ENCODE peak calls at places on chromosomes 2 and 18, in nine cellular contexts. T, M, I, N, V, R, S, G and A are unnamed samples.

GRCh38 chr2:54598347-54599325 is 124.8 kb upstream of the EML6 start:
- DNase-seq in T (no peak), M (no peak), I (no peak), N (no peak), V (no peak), R (no peak), S (peak; percentile 47), G (no peak), A (no peak)

GRCh38 chr2:214902273-214902672 is 92.8 kb upstream of the BARD1 start:
- DNase-seq in T (no peak), M (no peak), I (no peak), N (no peak), V (no peak), R (no peak), S (no peak), G (no peak), A (no peak)

GRCh38 chr2:205675861-205676516 is 6.3 kb upstream of the NRP2 start:
- DNase-seq in T (no peak), M (no peak), I (peak; percentile 60), N (no peak), V (no peak), R (peak; percentile 22), S (peak; percentile 85), G (no peak), A (no peak)

GRCh38 chr2:224843141-224843540 is 127.0 kb upstream of the CCDC195 start:
- DNase-seq in T (no peak), M (no peak), I (no peak), N (no peak), V (no peak), R (no peak), S (peak; percentile 68), G (no peak), A (no peak)

GRCh38 chr2:24022324-24022974 is 12.6 kb downstream of the MFSD2B start:
- DNase-seq in T (no peak), M (no peak), I (peak; percentile 79), N (no peak), V (no peak), R (no peak), S (no peak), G (no peak), A (no peak)

GRCh38 chr18:11029021-11029420 is 120.3 kb downstream of the PIEZO2 start:
- DNase-seq in T (no peak), M (no peak), I (no peak), N (no peak), V (no peak), R (no peak), S (no peak), G (no peak), A (no peak)

GRCh38 chr2:230602562-230603230 is 109.9 kb upstream of the CAB39 start:
- DNase-seq in T (no peak), M (no peak), I (no peak), N (peak; percentile 51), V (no peak), R (no peak), S (no peak), G (no peak), A (no peak)

GRCh38 chr2:133773862-133774674 is 205.8 kb upstream of the NCKAP5 start:
- DNase-seq in T (peak; percentile 32), M (no peak), I (no peak), N (no peak), V (no peak), R (no peak), S (no peak), G (no peak), A (peak; percentile 47)

GRCh38 chr2:111118455-111119003 is 2.2 kb upstream of the BCL2L11 start:
- DNase-seq in T (no peak), M (no peak), I (no peak), N (no peak), V (no peak), R (no peak), S (no peak), G (no peak), A (peak; percentile 88)

GRCh38 chr2:28325567-28326468 is 66.8 kb upstream of the FOSL2 start:
- DNase-seq in T (no peak), M (no peak), I (no peak), N (no peak), V (no peak), R (no peak), S (no peak), G (no peak), A (no peak)

GRCh38 chr2:175903384-175903936 is 98.6 kb downstream of the LNPK start:
- DNase-seq in T (no peak), M (no peak), I (no peak), N (no peak), V (no peak), R (no peak), S (no peak), G (no peak), A (no peak)

GRCh38 chr18:37019157-37019571 is 190.2 kb downstream of the KIAA1328 start:
- DNase-seq in T (no peak), M (peak; percentile 13), I (peak; percentile 27), N (no peak), V (no peak), R (peak; percentile 28), S (peak; percentile 11), G (no peak), A (no peak)
- TF ChIP-seq CTCF in T (no peak), M (peak; percentile 53), I (peak; percentile 68), N (peak; percentile 32), V (peak; percentile 35), R (peak; percentile 45), S (no peak), G (no peak), A (no peak)

GRCh38 chr2:1800716-1801388 is 56.5 kb upstream of the PXDN start:
- DNase-seq in T (no peak), M (no peak), I (no peak), N (no peak), V (no peak), R (no peak), S (no peak), G (no peak), A (no peak)

GRCh38 chr2:1800306-1800705 is 56.0 kb upstream of the PXDN start:
- DNase-seq in T (no peak), M (no peak), I (no peak), N (no peak), V (no peak), R (no peak), S (no peak), G (no peak), A (no peak)

GRCh38 chr2:1799174-1799573 is 54.9 kb upstream of the PXDN start:
- DNase-seq in T (no peak), M (no peak), I (no peak), N (no peak), V (no peak), R (no peak), S (no peak), G (no peak), A (no peak)

GRCh38 chr2:1796581-1796930 is 52.2 kb upstream of the PXDN start:
- DNase-seq in T (no peak), M (no peak), I (no peak), N (no peak), V (no peak), R (no peak), S (no peak), G (no peak), A (no peak)

DNA sequence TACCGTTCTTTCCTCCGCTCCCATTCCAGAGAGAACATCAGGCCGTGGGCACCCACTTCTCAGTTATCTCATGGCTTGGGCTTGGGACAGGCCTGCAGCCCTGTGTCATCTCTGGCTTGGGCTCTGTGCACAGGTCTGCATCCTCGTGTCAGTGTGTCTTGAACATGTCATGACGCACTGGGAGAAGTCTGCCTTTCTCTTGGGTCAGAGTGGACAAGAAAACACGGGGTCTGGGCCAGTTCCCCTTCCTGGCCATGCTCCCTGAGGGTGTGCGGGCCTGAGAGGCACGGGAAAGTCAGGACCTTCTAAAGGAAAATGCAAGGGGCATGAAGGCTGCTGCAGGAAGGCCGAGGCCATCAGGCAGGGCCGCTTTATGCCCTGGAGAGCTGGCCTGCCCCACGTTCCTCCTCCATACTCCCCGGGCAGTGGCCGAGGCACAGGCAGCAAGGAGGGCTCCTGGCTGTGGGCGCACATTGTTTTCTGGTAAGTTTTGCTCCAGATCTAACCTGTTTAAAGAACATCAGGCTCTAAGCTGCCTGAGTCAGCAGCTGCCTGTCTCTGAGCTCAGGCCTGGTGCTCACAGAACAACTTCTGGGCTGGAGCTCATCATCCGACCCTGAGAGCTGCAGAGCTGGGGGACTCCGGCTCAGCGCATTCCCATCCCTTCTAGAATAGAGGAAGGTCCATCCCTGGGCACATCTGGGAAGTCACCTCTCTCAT is 54.3 kb upstream of the PXDN start:
- DNase-seq in T (no peak), M (no peak), I (no peak), N (no peak), V (no peak), R (no peak), S (no peak), G (no peak), A (no peak)
- H3K4me3 ChIP-seq in T (no peak overlapping the region), M (no peak overlapping the region), I (no peak overlapping the region), N (no peak overlapping the region), V (peak overlapping the region; percentile 14), R (no peak overlapping the region), S (no peak overlapping the region), G (no peak overlapping the region), A (no peak overlapping the region)

GRCh38 chr2:10129490-10129889 is 7.0 kb downstream of the RRM2 start:
- DNase-seq in T (no peak), M (no peak), I (no peak), N (no peak), V (no peak), R (no peak), S (no peak), G (no peak), A (no peak)

GRCh38 chr2:10133007-10133647 is 10.6 kb downstream of the RRM2 start:
- DNase-seq in T (no peak), M (no peak), I (no peak), N (no peak), V (no peak), R (no peak), S (no peak), G (no peak), A (no peak)

GRCh38 chr2:10132043-10132575 is 9.6 kb downstream of the RRM2 start:
- DNase-seq in T (no peak), M (no peak), I (no peak), N (no peak), V (no peak), R (no peak), S (no peak), G (no peak), A (no peak)

GRCh38 chr2:10135296-10136089 is 13.0 kb downstream of the RRM2 start:
- DNase-seq in T (no peak), M (no peak), I (no peak), N (no peak), V (no peak), R (no peak), S (peak; percentile 53), G (no peak), A (no peak)

DNA sequence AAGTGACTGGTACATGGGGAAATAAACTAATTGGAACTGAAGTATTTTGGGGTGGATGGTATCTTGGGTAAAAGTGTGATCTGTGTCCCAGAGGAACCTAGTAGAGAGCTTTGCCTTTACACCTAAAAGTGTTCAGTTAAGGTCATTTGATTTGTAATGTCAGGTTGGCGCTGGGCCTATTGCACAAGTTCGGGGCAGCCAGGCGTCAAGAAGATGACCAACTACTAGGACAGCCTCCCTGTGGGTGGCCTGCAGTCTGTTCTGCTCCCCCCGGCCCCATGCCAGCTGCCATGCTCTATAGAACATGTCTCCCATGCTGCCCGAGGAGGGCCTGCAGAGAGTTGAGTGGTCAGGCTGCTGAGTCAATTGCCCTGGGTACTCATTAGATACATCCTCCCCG is 10.1 kb downstream of the RRM2 start:
- DNase-seq in T (no peak), M (no peak), I (no peak), N (no peak), V (no peak), R (no peak), S (no peak), G (no peak), A (no peak)
- TF ChIP-seq POLR2A in T (no peak), M (no peak), I (no peak), N (no peak), V (no peak), R (no peak), S (no peak), G (no peak), A (no peak)

GRCh38 chr2:174341301-174341994 is 6.7 kb downstream of the SP9 start:
- DNase-seq in T (peak; percentile 81), M (no peak), I (peak; percentile 67), N (peak; percentile 88), V (peak; percentile 91), R (peak; percentile 84), S (peak; percentile 78), G (peak; percentile 86), A (peak; percentile 84)
- TF ChIP-seq CTCF in T (peak; percentile 97), M (peak; percentile 89), I (peak; percentile 96), N (peak; percentile 98), V (peak; percentile 96), R (peak; percentile 94), S (peak; percentile 99), G (peak; percentile 86), A (no peak)